ENCODE peak calls at places on chromosomes 16 and 17, in ten cellular contexts. One of them, this sample, is unnamed.

GRCh38 chr16:78523212-78523995 is 423.9 kb downstream of the WWOX start:
- DNase-seq in heart right ventricle: no peak
- DNase-seq in psoas muscle: no peak
- DNase-seq in cardiac fibroblast: no peak
- DNase-seq in ascending aorta: no peak
- DNase-seq in endothelial cell: no peak
- DNase-seq in H9: no peak
- DNase-seq in upper lobe of right lung: no peak
- DNase-seq in fibroblast of pulmonary artery: no peak
- DNase-seq in fibroblast of the aortic adventitia: no peak
- DNase-seq in this sample: no peak

GRCh38 chr16:3609895-3610697 is 1.3 kb downstream of the SLX4 start:
- DNase-seq in endothelial cell: no peak
- DNase-seq in psoas muscle: no peak
- DNase-seq in H9: no peak
- DNase-seq in cardiac fibroblast: peak
- DNase-seq in ascending aorta: no peak
- DNase-seq in heart right ventricle: no peak
- DNase-seq in upper lobe of right lung: no peak
- DNase-seq in fibroblast of the aortic adventitia: no peak
- DNase-seq in fibroblast of pulmonary artery: no peak
- DNase-seq in this sample: no peak

GRCh38 chr17:76946111-76946771 is 78.0 kb downstream of the MGAT5B start:
- DNase-seq in endothelial cell: no peak
- DNase-seq in upper lobe of right lung: no peak
- DNase-seq in H9: no peak
- DNase-seq in fibroblast of the aortic adventitia: no peak
- DNase-seq in ascending aorta: no peak
- DNase-seq in cardiac fibroblast: no peak
- DNase-seq in fibroblast of pulmonary artery: no peak
- DNase-seq in heart right ventricle: no peak
- DNase-seq in psoas muscle: no peak
- DNase-seq in this sample: no peak

GRCh38 chr16:49491736-49492089 is 118.1 kb downstream of the C16orf78 start:
- DNase-seq in endothelial cell: peak
- DNase-seq in heart right ventricle: peak
- DNase-seq in psoas muscle: peak
- DNase-seq in cardiac fibroblast: no peak
- DNase-seq in upper lobe of right lung: peak
- DNase-seq in fibroblast of pulmonary artery: no peak
- DNase-seq in ascending aorta: no peak
- DNase-seq in H9: peak
- DNase-seq in fibroblast of the aortic adventitia: no peak
- DNase-seq in this sample: peak

GRCh38 chr16:51854401-51854951 is 692.5 kb downstream of the TOX3 start:
- DNase-seq in fibroblast of the aortic adventitia: no peak
- DNase-seq in heart right ventricle: no peak
- DNase-seq in upper lobe of right lung: no peak
- DNase-seq in ascending aorta: no peak
- DNase-seq in psoas muscle: no peak
- DNase-seq in H9: no peak
- DNase-seq in cardiac fibroblast: no peak
- DNase-seq in fibroblast of pulmonary artery: no peak
- DNase-seq in endothelial cell: no peak
- DNase-seq in this sample: no peak

GRCh38 chr16:57343131-57343731 is 15.4 kb upstream of the CCL22 start:
- DNase-seq in cardiac fibroblast: no peak
- DNase-seq in fibroblast of pulmonary artery: no peak
- DNase-seq in psoas muscle: no peak
- DNase-seq in upper lobe of right lung: no peak
- DNase-seq in H9: no peak
- DNase-seq in fibroblast of the aortic adventitia: no peak
- DNase-seq in endothelial cell: no peak
- DNase-seq in ascending aorta: no peak
- DNase-seq in heart right ventricle: no peak
- DNase-seq in this sample: no peak

GRCh38 chr16:60608971-60609370 is 1427.3 kb downstream of the CDH8 start:
- DNase-seq in upper lobe of right lung: no peak
- DNase-seq in fibroblast of the aortic adventitia: no peak
- DNase-seq in endothelial cell: no peak
- DNase-seq in fibroblast of pulmonary artery: no peak
- DNase-seq in psoas muscle: no peak
- DNase-seq in ascending aorta: no peak
- DNase-seq in heart right ventricle: no peak
- DNase-seq in cardiac fibroblast: no peak
- DNase-seq in H9: no peak
- DNase-seq in this sample: no peak

GRCh38 chr16:70437582-70438324 is 1.1 kb downstream of the ST3GAL2 start:
- DNase-seq in upper lobe of right lung: no peak
- DNase-seq in fibroblast of pulmonary artery: peak
- DNase-seq in cardiac fibroblast: peak
- DNase-seq in ascending aorta: no peak
- DNase-seq in endothelial cell: no peak
- DNase-seq in heart right ventricle: no peak
- DNase-seq in H9: no peak
- DNase-seq in fibroblast of the aortic adventitia: peak
- DNase-seq in psoas muscle: no peak
- DNase-seq in this sample: peak

GRCh38 chr17:39938140-39938869 is 10.8 kb downstream of the LRRC3C start:
- DNase-seq in endothelial cell: no peak
- DNase-seq in fibroblast of the aortic adventitia: no peak
- DNase-seq in fibroblast of pulmonary artery: no peak
- DNase-seq in H9: no peak
- DNase-seq in upper lobe of right lung: no peak
- DNase-seq in heart right ventricle: no peak
- DNase-seq in ascending aorta: no peak
- DNase-seq in cardiac fibroblast: no peak
- DNase-seq in psoas muscle: no peak
- DNase-seq in this sample: no peak

GRCh38 chr16:50195276-50195675 is 42.2 kb downstream of the TENT4B start:
- DNase-seq in fibroblast of the aortic adventitia: peak
- DNase-seq in psoas muscle: no peak
- DNase-seq in fibroblast of pulmonary artery: no peak
- DNase-seq in endothelial cell: no peak
- DNase-seq in cardiac fibroblast: peak
- DNase-seq in H9: no peak
- DNase-seq in upper lobe of right lung: no peak
- DNase-seq in ascending aorta: no peak
- DNase-seq in heart right ventricle: no peak
- DNase-seq in this sample: peak

GRCh38 chr17:58811301-58811700 is 55.6 kb downstream of the PPM1E start:
- DNase-seq in psoas muscle: no peak
- DNase-seq in ascending aorta: no peak
- DNase-seq in heart right ventricle: no peak
- DNase-seq in H9: no peak
- DNase-seq in upper lobe of right lung: no peak
- DNase-seq in cardiac fibroblast: no peak
- DNase-seq in fibroblast of the aortic adventitia: no peak
- DNase-seq in fibroblast of pulmonary artery: no peak
- DNase-seq in endothelial cell: no peak
- DNase-seq in this sample: no peak

GRCh38 chr16:65667013-65667578 is 545.2 kb upstream of the CDH11 start:
- DNase-seq in upper lobe of right lung: no peak
- DNase-seq in H9: peak
- DNase-seq in endothelial cell: peak
- DNase-seq in ascending aorta: no peak
- DNase-seq in heart right ventricle: no peak
- DNase-seq in fibroblast of the aortic adventitia: peak
- DNase-seq in cardiac fibroblast: peak
- DNase-seq in psoas muscle: no peak
- DNase-seq in fibroblast of pulmonary artery: peak
- DNase-seq in this sample: peak
- TF ChIP-seq CTCF in upper lobe of right lung: no peak
- TF ChIP-seq CTCF in H9: peak
- TF ChIP-seq CTCF in endothelial cell: no peak
- TF ChIP-seq CTCF in ascending aorta: no peak
- TF ChIP-seq CTCF in heart right ventricle: no peak
- TF ChIP-seq CTCF in fibroblast of the aortic adventitia: peak
- TF ChIP-seq CTCF in cardiac fibroblast: peak
- TF ChIP-seq CTCF in psoas muscle: no peak
- TF ChIP-seq CTCF in fibroblast of pulmonary artery: peak
- TF ChIP-seq CTCF in this sample: no peak

DNA sequence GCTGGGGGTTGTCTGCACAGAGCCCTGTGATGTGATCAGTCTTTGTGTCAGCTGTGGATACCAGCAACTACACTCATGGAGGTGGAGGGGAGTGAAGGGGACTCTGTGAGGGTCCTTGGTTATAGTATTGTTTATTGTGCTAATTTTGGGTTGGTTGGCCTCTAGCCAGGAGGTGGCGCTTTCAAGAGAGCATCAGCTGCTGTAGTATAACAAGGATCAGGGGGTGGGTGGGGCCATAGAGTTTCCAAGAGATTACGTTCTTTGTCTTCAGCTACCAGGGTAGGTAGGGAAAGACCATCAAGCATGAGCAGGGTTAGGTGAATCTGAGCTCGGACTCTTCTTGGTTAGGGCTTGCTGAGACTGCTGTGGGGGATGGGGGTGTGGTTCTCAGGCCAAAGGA is 97.1 kb upstream of the HS3ST3A1 start:
- DNase-seq in heart right ventricle: no peak
- DNase-seq in ascending aorta: no peak
- DNase-seq in cardiac fibroblast: no peak
- DNase-seq in fibroblast of the aortic adventitia: no peak
- DNase-seq in psoas muscle: no peak
- DNase-seq in upper lobe of right lung: no peak
- DNase-seq in endothelial cell: no peak
- DNase-seq in H9: peak
- DNase-seq in fibroblast of pulmonary artery: no peak
- DNase-seq in this sample: no peak
- TF ChIP-seq CTCF in heart right ventricle: no peak
- TF ChIP-seq CTCF in ascending aorta: no peak
- TF ChIP-seq CTCF in cardiac fibroblast: no peak
- TF ChIP-seq CTCF in fibroblast of the aortic adventitia: no peak
- TF ChIP-seq CTCF in psoas muscle: no peak
- TF ChIP-seq CTCF in upper lobe of right lung: no peak
- TF ChIP-seq CTCF in endothelial cell: no peak
- TF ChIP-seq CTCF in H9: peak
- TF ChIP-seq CTCF in fibroblast of pulmonary artery: no peak
- TF ChIP-seq CTCF in this sample: no peak

DNA sequence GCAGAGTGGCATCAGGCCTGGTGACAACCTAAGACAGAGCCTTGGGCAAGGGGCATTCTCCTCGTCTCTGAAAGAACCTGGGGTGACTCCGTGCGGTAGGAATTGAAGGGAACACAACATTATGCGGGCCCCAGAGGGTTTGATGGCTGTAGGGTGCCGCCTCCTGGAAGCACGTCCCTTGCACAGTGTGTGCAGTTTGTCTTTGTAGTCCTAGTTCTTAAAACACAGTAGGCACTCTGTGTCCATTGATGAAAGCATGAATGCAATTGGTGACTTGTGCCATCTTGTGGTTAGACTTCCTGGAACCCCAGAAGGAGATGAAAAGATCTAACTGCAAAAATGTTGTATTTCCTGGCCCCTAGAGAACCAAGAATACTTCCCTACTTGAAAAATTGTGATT is 279.8 kb downstream of the UTP18 start:
- DNase-seq in fibroblast of pulmonary artery: no peak
- DNase-seq in cardiac fibroblast: no peak
- DNase-seq in fibroblast of the aortic adventitia: no peak
- DNase-seq in endothelial cell: no peak
- DNase-seq in psoas muscle: no peak
- DNase-seq in ascending aorta: no peak
- DNase-seq in heart right ventricle: no peak
- DNase-seq in H9: no peak
- DNase-seq in upper lobe of right lung: no peak
- DNase-seq in this sample: no peak
- TF ChIP-seq CTCF in fibroblast of pulmonary artery: no peak
- TF ChIP-seq CTCF in cardiac fibroblast: no peak
- TF ChIP-seq CTCF in fibroblast of the aortic adventitia: no peak
- TF ChIP-seq CTCF in endothelial cell: no peak
- TF ChIP-seq CTCF in psoas muscle: no peak
- TF ChIP-seq CTCF in ascending aorta: no peak
- TF ChIP-seq CTCF in heart right ventricle: no peak
- TF ChIP-seq CTCF in H9: peak
- TF ChIP-seq CTCF in upper lobe of right lung: no peak
- TF ChIP-seq CTCF in this sample: no peak

GRCh38 chr16:71917900-71918299 is 22.6 kb downstream of the IST1 start:
- DNase-seq in cardiac fibroblast: peak
- DNase-seq in heart right ventricle: no peak
- DNase-seq in endothelial cell: no peak
- DNase-seq in H9: no peak
- DNase-seq in upper lobe of right lung: no peak
- DNase-seq in fibroblast of the aortic adventitia: peak
- DNase-seq in ascending aorta: no peak
- DNase-seq in fibroblast of pulmonary artery: peak
- DNase-seq in psoas muscle: no peak
- DNase-seq in this sample: no peak
- TF ChIP-seq CTCF in cardiac fibroblast: peak
- TF ChIP-seq CTCF in heart right ventricle: no peak
- TF ChIP-seq CTCF in endothelial cell: no peak
- TF ChIP-seq CTCF in H9: no peak
- TF ChIP-seq CTCF in upper lobe of right lung: no peak
- TF ChIP-seq CTCF in fibroblast of the aortic adventitia: peak
- TF ChIP-seq CTCF in ascending aorta: no peak
- TF ChIP-seq CTCF in fibroblast of pulmonary artery: no peak
- TF ChIP-seq CTCF in psoas muscle: no peak
- TF ChIP-seq CTCF in this sample: no peak

This sample was measured in MCF 10A.